ENCODE peak calls at places on chromosome 3, in seven cellular contexts. E is IMR-90, Q is OCI-LY7, W is neural progenitor cell, J is SK-N-SH, G is cardiac muscle cell, S is body of pancreas. M is an unnamed sample. For H3K36me3, the result is how much of the 10 kb centered on the place peaks cover.

GRCh38 chr3:23964537-23964936 is 19.5 kb downstream of the NR1D2 start:
- DNase-seq in E (no peak), Q (no peak), W (no peak), J (no peak), G (no peak), S (no peak), M (no peak)

GRCh38 chr3:125151916-125152315 is 60.6 kb downstream of the SLC12A8 start:
- DNase-seq in E (peak), Q (no peak), W (no peak), J (no peak), G (no peak), S (no peak), M (no peak)

GRCh38 chr3:170641510-170642236 is 55.8 kb upstream of the SLC7A14 start:
- DNase-seq in E (peak), Q (no peak), W (no peak), J (no peak), G (no peak), S (no peak), M (peak)

GRCh38 chr3:140117111-140117526 is 182.1 kb downstream of the CLSTN2 start:
- DNase-seq in E (no peak), Q (no peak), W (no peak), J (no peak), G (no peak), S (no peak), M (no peak)

GRCh38 chr3:35505181-35505580 is 134.1 kb upstream of the ARPP21 start:
- DNase-seq in E (no peak), Q (no peak), W (peak), J (no peak), G (peak), S (no peak), M (no peak)

GRCh38 chr3:119395923-119396358 is 67.5 kb downstream of the TMEM39A start:
- DNase-seq in E (no peak), Q (no peak), W (no peak), J (no peak), G (no peak), S (no peak), M (no peak)

GRCh38 chr3:188309437-188310269 is 155.7 kb downstream of the LPP start:
- DNase-seq in E (no peak), Q (no peak), W (no peak), J (no peak), G (no peak), S (no peak), M (no peak)

GRCh38 chr3:125102470-125102869 is 46.7 kb upstream of the HEG1 start:
- DNase-seq in E (no peak), Q (no peak), W (no peak), J (no peak), G (peak), S (no peak), M (no peak)

GRCh38 chr3:44865272-44866005 is 3.7 kb downstream of the TMEM42 start:
- DNase-seq in E (peak), Q (peak), W (no peak), J (no peak), G (no peak), S (no peak), M (no peak)

GRCh38 chr3:118772036-118773030 is 262.3 kb downstream of the IGSF11 start:
- DNase-seq in E (no peak), Q (no peak), W (peak), J (no peak), G (no peak), S (no peak), M (no peak)

GRCh38 chr3:30919600-30919999 is 25.1 kb upstream of the GADL1 start:
- DNase-seq in E (no peak), Q (no peak), W (no peak), J (no peak), G (no peak), S (no peak), M (no peak)

GRCh38 chr3:57654214-57654613 is 38.7 kb downstream of the DENND6A start:
- DNase-seq in E (no peak), Q (no peak), W (no peak), J (no peak), G (no peak), S (no peak), M (no peak)

GRCh38 chr3:187186801-187187421 is 10.4 kb upstream of the RTP1 start:
- DNase-seq in E (peak), Q (no peak), W (no peak), J (no peak), G (peak), S (no peak), M (peak)

GRCh38 chr3:12708584-12709192 is 44.8 kb upstream of the RAF1 start:
- DNase-seq in E (peak), Q (no peak), W (no peak), J (no peak), G (peak), S (peak), M (peak)

GRCh38 chr3:172256101-172256687 is 192.1 kb downstream of the GHSR start:
- DNase-seq in E (peak), Q (no peak), W (no peak), J (no peak), G (no peak), S (peak), M (no peak)

GRCh38 chr3:156181509-156181908 is 61.1 kb downstream of the KCNAB1 start:
- DNase-seq in E (peak), Q (no peak), W (no peak), J (no peak), G (no peak), S (no peak), M (no peak)

GRCh38 chr3:156246939-156247725 is 126.8 kb downstream of the KCNAB1 start:
- DNase-seq in E (peak), Q (no peak), W (no peak), J (no peak), G (no peak), S (no peak), M (no peak)

GRCh38 chr3:61736506-61736905 is 175.1 kb downstream of the PTPRG start:
- DNase-seq in E (peak), Q (no peak), W (no peak), J (no peak), G (no peak), S (no peak), M (no peak)

GRCh38 chr3:129688310-129688895 is 81.9 kb upstream of the PLXND1 start:
- DNase-seq in E (peak), Q (no peak), W (peak), J (peak), G (peak), S (peak), M (no peak)
- H3K4me3 ChIP-seq in E (peak), Q (no peak), W (peak), J (peak), G (peak), S (no peak), M (no peak)

DNA sequence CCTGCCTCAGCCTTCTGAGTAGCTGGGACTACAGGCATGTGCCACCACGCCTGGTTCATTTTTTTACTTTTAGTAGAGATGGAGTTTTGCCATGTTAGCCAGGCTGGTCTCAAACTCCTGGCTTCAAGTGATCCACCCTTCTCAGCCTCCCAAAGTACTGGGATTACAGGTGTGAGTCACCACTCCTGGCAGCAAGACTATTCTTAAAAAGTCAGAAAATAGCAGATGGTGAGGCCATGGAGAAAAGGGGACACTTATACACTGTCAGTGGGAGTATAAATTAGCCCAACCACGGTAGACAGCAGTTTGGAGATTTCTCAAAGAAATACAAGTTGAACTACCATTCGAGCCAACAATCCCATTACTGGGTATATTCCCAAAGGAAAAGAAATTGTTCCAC is 603.3 kb upstream of the TBL1XR1 start:
- DNase-seq in E (peak), Q (no peak), W (no peak), J (no peak), G (no peak), S (no peak), M (peak)
- H3K36me3 ChIP-seq in E (under half), Q (under half), W (under half), J (under half), G (under half), S (under half), M (under half)

DNA sequence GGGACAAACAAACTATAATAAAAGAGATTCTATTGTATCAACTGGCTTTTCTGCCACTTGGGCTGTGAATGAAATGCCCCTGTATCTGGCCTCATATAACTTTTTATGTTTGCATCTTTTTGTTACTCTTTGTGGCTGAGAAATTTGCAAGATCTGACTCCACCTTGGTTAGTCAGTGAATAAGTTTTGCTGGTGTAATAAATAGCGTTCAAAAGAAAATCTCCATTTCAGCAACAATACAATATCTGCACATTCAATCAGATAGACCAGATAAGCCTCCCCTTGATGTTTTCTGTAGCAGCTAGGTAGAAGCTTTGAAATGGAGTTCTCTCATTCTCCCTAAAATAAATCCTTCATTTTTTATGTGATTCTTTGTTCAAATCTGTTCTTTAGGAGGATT is 12.0 kb downstream of the TRAT1 start:
- DNase-seq in E (no peak), Q (no peak), W (no peak), J (no peak), G (no peak), S (no peak), M (no peak)
- H3K4me3 ChIP-seq in E (no peak), Q (no peak), W (no peak), J (no peak), G (no peak), S (no peak), M (no peak)

DNA sequence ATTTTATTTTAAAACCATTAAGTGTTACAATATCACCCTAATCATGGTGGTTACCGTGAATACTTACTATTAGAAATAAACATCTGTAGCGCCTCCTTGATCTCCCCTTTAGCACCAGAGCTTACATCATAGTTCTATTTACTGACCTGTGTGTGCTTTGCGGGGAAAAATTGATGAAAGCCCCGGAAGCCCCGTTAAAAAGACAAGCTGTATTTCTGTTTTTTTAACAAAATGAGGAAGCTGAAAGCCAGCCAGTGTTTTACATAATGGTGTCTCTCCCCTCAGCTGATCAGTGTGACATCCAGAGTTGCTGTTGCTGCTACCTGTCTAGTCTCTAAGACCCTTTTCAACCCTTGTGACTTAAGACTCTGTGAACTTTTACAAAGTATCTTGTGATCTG is 100.8 kb downstream of the OPA1 start:
- DNase-seq in E (no peak), Q (peak), W (no peak), J (no peak), G (no peak), S (no peak), M (no peak)
- H3K36me3 ChIP-seq in E (under half), Q (under half), W (under half), J (half or more), G (under half), S (under half), M (under half)

DNA sequence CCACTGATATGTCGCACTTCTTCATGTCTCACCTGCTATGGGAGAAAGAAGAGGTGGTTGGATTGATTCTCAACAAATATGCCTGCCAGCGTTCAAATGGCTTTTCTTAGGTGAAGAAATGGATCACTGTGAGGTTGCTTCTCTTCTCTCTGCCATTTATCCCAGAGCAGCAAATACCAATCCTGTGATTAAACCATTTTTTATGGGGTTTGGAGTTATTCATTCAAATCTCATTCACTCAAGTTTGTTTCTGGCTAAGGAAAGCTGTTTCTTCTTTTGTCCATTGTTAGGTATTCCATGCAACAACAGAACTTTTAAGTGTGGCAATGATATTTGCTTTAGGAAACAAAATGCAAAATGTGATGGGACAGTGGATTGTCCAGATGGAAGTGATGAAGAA is 12.2 kb upstream of the C3orf52 start:
- DNase-seq in E (peak), Q (no peak), W (no peak), J (no peak), G (no peak), S (no peak), M (no peak)
- H3K4me3 ChIP-seq in E (no peak), Q (no peak), W (no peak), J (no peak), G (no peak), S (no peak), M (no peak)

GRCh38 chr3:16364963-16365362 is 100.0 kb downstream of the OXNAD1 start:
- DNase-seq in E (no peak), Q (no peak), W (no peak), J (no peak), G (no peak), S (no peak), M (no peak)

GRCh38 chr3:16363636-16364035 is 98.6 kb downstream of the OXNAD1 start:
- DNase-seq in E (no peak), Q (no peak), W (no peak), J (no peak), G (no peak), S (no peak), M (no peak)

GRCh38 chr3:16364323-16364722 is 99.3 kb downstream of the OXNAD1 start:
- DNase-seq in E (no peak), Q (no peak), W (no peak), J (no peak), G (no peak), S (no peak), M (no peak)

GRCh38 chr3:16366581-16366980 is 101.6 kb downstream of the OXNAD1 start:
- DNase-seq in E (no peak), Q (peak), W (no peak), J (no peak), G (peak), S (no peak), M (no peak)

DNA sequence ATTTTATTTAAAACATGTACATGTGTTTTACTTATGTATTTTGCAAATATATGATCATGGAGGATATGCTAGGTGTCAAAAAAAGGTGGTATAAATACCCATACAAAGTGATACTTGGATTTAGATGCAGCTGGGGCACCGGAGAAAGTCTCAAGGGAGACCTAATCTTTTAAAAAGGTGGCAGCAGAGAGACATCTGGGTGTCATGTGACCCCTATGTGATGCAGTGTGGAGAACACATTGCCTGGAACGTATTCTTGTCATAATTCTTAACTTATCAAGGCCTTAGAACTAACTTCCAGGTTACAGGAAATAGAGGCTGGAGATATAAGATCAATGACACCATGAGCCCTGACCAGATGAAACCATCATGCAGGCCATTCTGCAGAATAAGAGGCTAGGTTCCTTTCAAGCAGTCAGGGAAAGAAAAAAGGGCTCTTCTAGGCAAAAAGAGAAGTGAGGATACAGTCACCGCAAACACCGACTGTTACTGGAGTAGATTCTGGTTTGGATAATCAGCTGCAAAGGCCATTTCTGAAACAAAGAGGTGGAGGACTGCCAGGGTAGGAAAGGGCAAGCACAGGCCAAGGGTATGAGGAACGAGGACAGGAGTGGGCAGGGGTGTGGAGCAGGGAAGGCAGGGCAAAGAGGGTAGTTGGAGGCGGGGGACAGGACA is 100.6 kb downstream of the OXNAD1 start:
- DNase-seq in E (no peak), Q (peak), W (no peak), J (no peak), G (no peak), S (no peak), M (no peak)
- H3K36me3 ChIP-seq in E (under half), Q (half or more), W (under half), J (half or more), G (under half), S (under half), M (under half)

GRCh38 chr3:101828289-101828688 is 21.0 kb upstream of the NFKBIZ start:
- DNase-seq in E (no peak), Q (no peak), W (no peak), J (no peak), G (no peak), S (no peak), M (no peak)
- H3K4me3 ChIP-seq in E (peak), Q (peak), W (peak), J (peak), G (peak), S (no peak), M (peak)

GRCh38 chr3:72080800-72081199 is 295.9 kb upstream of the PROK2 start:
- DNase-seq in E (no peak), Q (no peak), W (no peak), J (no peak), G (no peak), S (no peak), M (no peak)
- H3K36me3 ChIP-seq in E (under half), Q (under half), W (under half), J (under half), G (under half), S (under half), M (under half)

DNA sequence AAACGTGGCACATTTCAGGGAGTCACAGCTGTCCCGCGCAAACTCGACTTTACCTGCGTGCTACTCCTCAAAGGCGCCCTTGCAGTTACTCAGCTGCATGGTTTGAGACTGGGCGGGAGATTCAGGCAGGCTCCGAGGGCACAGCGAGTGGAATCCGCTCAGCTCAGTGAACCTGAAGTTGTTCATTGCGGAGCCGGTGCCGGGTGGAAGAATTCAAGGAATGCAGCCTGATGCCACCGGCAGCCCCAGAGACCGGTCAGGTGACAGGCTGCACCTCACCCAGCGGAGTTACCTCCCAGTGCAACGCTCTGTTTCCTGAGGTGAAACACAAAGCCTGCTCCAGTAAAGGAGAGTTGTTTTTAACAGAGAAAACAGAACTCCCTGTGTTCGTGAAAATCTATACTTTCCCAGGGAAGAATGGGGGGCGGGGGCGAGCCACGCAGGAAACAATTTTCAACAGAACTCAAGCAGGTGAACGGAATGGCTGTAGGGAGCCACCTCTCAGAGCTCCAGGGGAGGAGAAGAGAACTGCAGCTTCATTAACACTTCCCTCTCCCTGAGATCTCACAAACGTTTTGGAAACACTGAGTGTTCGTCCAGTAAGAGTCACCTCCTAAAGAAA is 3.8 kb downstream of the VEPH1 start:
- DNase-seq in E (no peak), Q (no peak), W (peak), J (no peak), G (peak), S (peak), M (peak)
- H3K4me3 ChIP-seq in E (peak), Q (no peak), W (peak), J (no peak), G (peak), S (peak), M (peak)

GRCh38 chr3:184164648-184165330 is 9.6 kb downstream of the DVL3 start:
- DNase-seq in E (no peak), Q (no peak), W (no peak), J (no peak), G (no peak), S (no peak), M (no peak)
- H3K36me3 ChIP-seq in E (half or more), Q (half or more), W (under half), J (half or more), G (under half), S (under half), M (half or more)